ENCODE peak calls at places on chromosomes 16 and 17, in nine cellular contexts. Z, M, F, R, A, L, T, U and C are unnamed samples.

GRCh38 chr16:51119576-51120288 is 31.3 kb downstream of the SALL1 start:
- DNase-seq in Z (no peak), M (no peak), F (no peak), R (no peak), A (no peak), L (peak), T (peak), U (no peak), C (no peak)

GRCh38 chr17:45086865-45087495 is 25.9 kb downstream of the NMT1 start:
- DNase-seq in Z (no peak), M (no peak), F (no peak), R (no peak), A (no peak), L (no peak), T (no peak), U (no peak), C (no peak)

GRCh38 chr17:7676533-7676932 is 10.8 kb downstream of the TP53 start:
- DNase-seq in Z (no peak), M (no peak), F (no peak), R (no peak), A (no peak), L (no peak), T (no peak), U (no peak), C (no peak)

GRCh38 chr16:89922884-89923639 is at the start of gene TUBB3:
- DNase-seq in Z (no peak), M (peak), F (peak), R (peak), A (no peak), L (peak), T (peak), U (peak), C (no peak)

GRCh38 chr16:58741166-58741565 is 7.0 kb upstream of the GOT2 start:
- DNase-seq in Z (no peak), M (no peak), F (no peak), R (no peak), A (no peak), L (no peak), T (no peak), U (no peak), C (no peak)

GRCh38 chr17:78252701-78253635 is 21.5 kb downstream of the TMEM235 start:
- DNase-seq in Z (no peak), M (no peak), F (no peak), R (no peak), A (no peak), L (no peak), T (no peak), U (no peak), C (no peak)

GRCh38 chr17:81083125-81083765 is 48.3 kb downstream of the BAIAP2 start:
- DNase-seq in Z (no peak), M (no peak), F (no peak), R (peak), A (no peak), L (no peak), T (no peak), U (no peak), C (no peak)

GRCh38 chr17:73262676-73263642 is 1.3 kb upstream of the CPSF4L start:
- DNase-seq in Z (no peak), M (no peak), F (no peak), R (no peak), A (no peak), L (peak), T (no peak), U (no peak), C (no peak)

GRCh38 chr16:48081656-48082055 is 74.1 kb downstream of the ABCC12 start:
- DNase-seq in Z (no peak), M (peak), F (no peak), R (no peak), A (no peak), L (peak), T (peak), U (peak), C (no peak)

GRCh38 chr17:29178750-29179231 is 1.4 kb downstream of the MYO18A start:
- DNase-seq in Z (no peak), M (peak), F (no peak), R (no peak), A (no peak), L (no peak), T (no peak), U (no peak), C (no peak)

GRCh38 chr16:20624882-20625807 is 49.0 kb upstream of the ACSM2B start:
- DNase-seq in Z (no peak), M (no peak), F (no peak), R (no peak), A (no peak), L (no peak), T (no peak), U (no peak), C (peak)

GRCh38 chr16:80784951-80785350 is 19.4 kb downstream of the CDYL2 start:
- DNase-seq in Z (no peak), M (no peak), F (no peak), R (no peak), A (no peak), L (no peak), T (no peak), U (no peak), C (no peak)

GRCh38 chr16:87648236-87648635 is 45.9 kb downstream of the JPH3 start:
- DNase-seq in Z (no peak), M (no peak), F (no peak), R (no peak), A (no peak), L (no peak), T (no peak), U (no peak), C (no peak)

GRCh38 chr17:77769215-77769614 is 189.3 kb upstream of the TNRC6C start:
- DNase-seq in Z (no peak), M (peak), F (no peak), R (peak), A (no peak), L (no peak), T (no peak), U (no peak), C (peak)

GRCh38 chr17:64411999-64412771 is 21.5 kb upstream of the PECAM1 start:
- DNase-seq in Z (peak), M (no peak), F (no peak), R (no peak), A (no peak), L (peak), T (peak), U (no peak), C (no peak)

GRCh38 chr16:84752600-84752999 is 52.8 kb downstream of the USP10 start:
- DNase-seq in Z (no peak), M (no peak), F (no peak), R (no peak), A (no peak), L (no peak), T (no peak), U (no peak), C (no peak)

GRCh38 chr17:78294356-78294755 is 62.9 kb downstream of the TMEM235 start:
- DNase-seq in Z (no peak), M (no peak), F (no peak), R (no peak), A (no peak), L (no peak), T (no peak), U (no peak), C (no peak)

GRCh38 chr17:1110524-1110843 is 69.3 kb downstream of the ABR start:
- DNase-seq in Z (no peak), M (no peak), F (no peak), R (no peak), A (no peak), L (no peak), T (peak), U (no peak), C (no peak)

GRCh38 chr16:10080031-10080772 is 102.0 kb downstream of the GRIN2A start:
- DNase-seq in Z (no peak), M (peak), F (peak), R (no peak), A (no peak), L (peak), T (peak), U (peak), C (no peak)

GRCh38 chr16:57826706-57827625 is 24.7 kb upstream of the KIFC3 start:
- DNase-seq in Z (no peak), M (no peak), F (peak), R (no peak), A (no peak), L (no peak), T (no peak), U (no peak), C (no peak)

GRCh38 chr16:85083051-85083639 is 29.1 kb downstream of the CIBAR2 start:
- DNase-seq in Z (no peak), M (no peak), F (no peak), R (no peak), A (no peak), L (no peak), T (no peak), U (no peak), C (no peak)

GRCh38 chr17:1779571-1780074 is 17.8 kb downstream of the SERPINF1 start:
- DNase-seq in Z (no peak), M (peak), F (peak), R (no peak), A (no peak), L (peak), T (peak), U (peak), C (no peak)

GRCh38 chr17:40099627-40100418 is 566 bp downstream of the NR1D1 start:
- DNase-seq in Z (no peak), M (no peak), F (peak), R (no peak), A (no peak), L (no peak), T (peak), U (no peak), C (no peak)

GRCh38 chr17:31738067-31738466 is 121.0 kb downstream of the COPRS start:
- DNase-seq in Z (no peak), M (peak), F (no peak), R (peak), A (no peak), L (no peak), T (no peak), U (no peak), C (no peak)

GRCh38 chr16:87117936-87118335 is 199.3 kb downstream of the C16orf95 start:
- DNase-seq in Z (no peak), M (no peak), F (no peak), R (no peak), A (no peak), L (no peak), T (no peak), U (no peak), C (no peak)

GRCh38 chr16:69615528-69615927 is 49.8 kb downstream of the NFAT5 start:
- DNase-seq in Z (no peak), M (no peak), F (no peak), R (no peak), A (no peak), L (no peak), T (no peak), U (no peak), C (no peak)

GRCh38 chr16:88869673-88869980 is 3.2 kb upstream of the PABPN1L start:
- DNase-seq in Z (no peak), M (no peak), F (no peak), R (no peak), A (no peak), L (no peak), T (no peak), U (no peak), C (no peak)

GRCh38 chr16:27867122-27868110 is 196.1 kb downstream of the GSG1L start:
- DNase-seq in Z (peak), M (peak), F (peak), R (peak), A (no peak), L (peak), T (peak), U (peak), C (peak)

GRCh38 chr17:63506627-63507026 is 16.5 kb upstream of the KCNH6 start:
- DNase-seq in Z (no peak), M (no peak), F (no peak), R (no peak), A (no peak), L (no peak), T (no peak), U (no peak), C (no peak)

GRCh38 chr17:83202002-83203000 is 122.9 kb downstream of the METRNL start:
- DNase-seq in Z (no peak), M (no peak), F (no peak), R (no peak), A (peak), L (no peak), T (no peak), U (no peak), C (no peak)

GRCh38 chr17:1462164-1463112 is 6.4 kb upstream of the CRK start:
- DNase-seq in Z (no peak), M (no peak), F (no peak), R (no peak), A (no peak), L (no peak), T (no peak), U (no peak), C (no peak)